ENCODE peak calls at places on chromosomes 6 and 20, in six cellular contexts. E is HCT116, H is cardiac fibroblast, D is tibial artery, X is fibroblast of pulmonary artery, C is transverse colon. M is an unnamed sample.

GRCh38 chr6:8888468-8888867 is 453.1 kb upstream of the SLC35B3 start:
- DNase-seq in H (peak; percentile 10), X (no peak), D (no peak), C (no peak), E (peak; percentile 12), M (no peak)

GRCh38 chr6:148971027-148971927 is 224.4 kb downstream of the UST start:
- DNase-seq in X (no peak), E (no peak), H (peak; percentile 30), C (no peak), D (no peak), M (no peak)

GRCh38 chr20:1423625-1424106 is 30.8 kb upstream of the FKBP1A start:
- DNase-seq in X (peak; percentile 79), H (peak; percentile 78), E (peak; percentile 67), D (no peak), C (peak; percentile 65), M (no peak)

GRCh38 chr6:119446623-119447008 is 97.1 kb upstream of the MAN1A1 start:
- DNase-seq in H (peak; percentile 79), X (peak; percentile 88), E (no peak), D (peak; percentile 64), C (peak; percentile 68), M (peak; percentile 84)

GRCh38 chr20:48350291-48350988 is 477.4 kb downstream of the PREX1 start:
- DNase-seq in E (no peak), X (peak; percentile 10), H (no peak), D (no peak), C (no peak), M (no peak)

GRCh38 chr6:157614026-157614484 is 209.0 kb upstream of the SNX9 start:
- DNase-seq in E (no peak), C (peak; percentile 35), H (no peak), X (no peak), D (no peak), M (no peak)

GRCh38 chr6:170080828-170081368 is 210.0 kb downstream of the DLL1 start:
- DNase-seq in E (no peak), X (no peak), H (no peak), D (no peak), C (peak; percentile 6), M (no peak)

GRCh38 chr20:32466739-32467505 is 108.8 kb downstream of the ASXL1 start:
- DNase-seq in X (no peak), C (no peak), D (no peak), E (no peak), H (no peak), M (no peak)

GRCh38 chr6:14272111-14273085 is 154.8 kb downstream of the CD83 start:
- DNase-seq in C (no peak), D (no peak), H (peak; percentile 81), X (peak; percentile 45), E (no peak), M (no peak)

GRCh38 chr6:40343318-40343886 is 243.8 kb downstream of the LRFN2 start:
- DNase-seq in H (no peak), C (no peak), X (no peak), D (no peak), E (no peak), M (no peak)

GRCh38 chr6:37406942-37407341 is 26.1 kb upstream of the CMTR1 start:
- DNase-seq in X (no peak), C (no peak), H (no peak), E (no peak), D (no peak), M (no peak)

GRCh38 chr6:71510057-71510713 is 221.6 kb downstream of the OGFRL1 start:
- DNase-seq in X (peak; percentile 84), C (peak; percentile 27), E (peak; percentile 27), D (peak; percentile 49), H (peak; percentile 86), M (no peak)

GRCh38 chr20:25045343-25045712 is 12.6 kb downstream of the ACSS1 start:
- DNase-seq in E (no peak), D (no peak), X (no peak), C (no peak), H (no peak), M (no peak)

GRCh38 chr20:10171864-10172751 is 46.5 kb upstream of the SNAP25 start:
- DNase-seq in E (no peak), D (peak; percentile 40), H (peak; percentile 16), X (peak; percentile 14), C (peak; percentile 22), M (no peak)

GRCh38 chr6:153167026-153167891 is 36.2 kb upstream of the RGS17 start:
- DNase-seq in E (peak; percentile 82), D (no peak), X (peak; percentile 85), C (no peak), H (peak; percentile 93), M (no peak)

GRCh38 chr20:44501448-44501847 is 20.4 kb downstream of the SERINC3 start:
- DNase-seq in E (no peak), C (no peak), H (peak; percentile 95), X (peak; percentile 94), D (no peak), M (peak; percentile 91)

DNA sequence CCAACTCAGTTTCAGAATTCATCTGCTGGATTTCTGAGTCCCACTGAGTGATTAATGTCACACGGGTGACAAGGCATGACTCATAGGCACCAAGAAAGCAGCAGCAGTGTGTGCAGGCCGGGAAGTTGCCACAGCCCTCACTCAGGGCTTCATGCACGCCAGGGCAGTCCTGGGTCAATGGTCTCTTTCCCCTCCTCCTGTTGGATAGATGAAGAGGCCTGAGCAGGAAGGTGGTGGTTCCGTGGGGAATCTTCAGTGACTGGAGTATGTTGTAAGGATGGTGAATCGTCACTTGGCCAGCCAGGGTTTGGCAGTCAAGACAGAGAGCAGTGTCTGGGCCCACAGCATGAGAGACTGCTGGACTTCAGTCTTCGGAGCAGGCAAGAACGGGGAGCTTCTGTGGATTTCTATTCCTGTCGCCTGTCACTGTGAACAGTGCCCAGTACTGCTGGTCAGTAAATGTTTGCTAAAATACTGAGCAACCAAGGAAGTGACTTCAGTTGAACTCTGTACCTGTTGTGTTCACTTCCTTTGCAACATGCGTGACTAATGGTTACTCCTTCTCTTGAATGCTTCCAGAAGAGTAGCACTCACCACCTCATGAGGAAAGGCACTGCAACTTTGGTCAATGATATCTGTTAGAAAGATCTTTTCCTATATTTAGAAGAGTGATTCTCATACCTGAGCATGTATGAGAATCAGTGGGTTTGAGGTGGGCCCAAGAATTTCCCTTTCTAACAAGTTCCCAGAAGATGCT is 62.0 kb upstream of the CD93 start:
- DNase-seq in H (peak; percentile 87), C (no peak), D (peak; percentile 87), X (peak; percentile 71), E (peak; percentile 80), M (no peak)
- H3K4me3 ChIP-seq in H (no peak overlapping the region), C (no peak overlapping the region), D (no peak overlapping the region), X (no peak overlapping the region), E (peak overlapping the region; percentile 52), M (no peak overlapping the region)

GRCh38 chr20:38125157-38126056 is 39.7 kb downstream of the TGM2 start:
- DNase-seq in C (peak; percentile 65), H (peak; percentile 84), E (no peak), D (peak; percentile 91), X (peak; percentile 86), M (no peak)
- TF ChIP-seq CTCF in C (no peak), H (peak; percentile 16), E (no peak), D (no peak), X (no peak), M (no peak)

DNA sequence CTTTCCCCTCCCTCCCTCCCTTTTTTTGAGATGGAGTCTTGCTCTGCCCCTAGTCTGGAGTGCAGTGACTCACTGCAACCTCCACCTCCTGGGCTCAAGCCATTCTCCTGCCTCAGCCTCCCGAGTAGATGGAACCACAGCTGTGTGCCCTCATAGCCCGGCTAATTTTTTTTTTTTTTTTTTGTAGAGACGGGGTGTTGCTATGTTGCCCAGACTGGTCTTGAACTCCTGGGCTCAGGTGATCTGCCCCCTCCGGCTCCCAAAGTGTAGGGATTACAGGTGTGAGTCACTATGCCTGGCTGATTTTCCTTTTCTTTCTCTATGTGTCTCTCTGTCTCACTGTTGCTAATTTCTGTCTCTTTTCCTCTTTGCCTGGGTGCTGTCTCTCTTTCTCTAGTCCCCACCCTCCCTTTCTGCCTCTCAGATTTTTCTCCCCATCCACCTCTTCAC is 61.2 kb downstream of the SRC start:
- DNase-seq in E (no peak), C (no peak), D (no peak), H (no peak), X (no peak), M (no peak)
- H3K4me3 ChIP-seq in E (peak overlapping the region; percentile 41), C (no peak overlapping the region), D (no peak overlapping the region), H (no peak overlapping the region), X (no peak overlapping the region), M (no peak overlapping the region)

DNA sequence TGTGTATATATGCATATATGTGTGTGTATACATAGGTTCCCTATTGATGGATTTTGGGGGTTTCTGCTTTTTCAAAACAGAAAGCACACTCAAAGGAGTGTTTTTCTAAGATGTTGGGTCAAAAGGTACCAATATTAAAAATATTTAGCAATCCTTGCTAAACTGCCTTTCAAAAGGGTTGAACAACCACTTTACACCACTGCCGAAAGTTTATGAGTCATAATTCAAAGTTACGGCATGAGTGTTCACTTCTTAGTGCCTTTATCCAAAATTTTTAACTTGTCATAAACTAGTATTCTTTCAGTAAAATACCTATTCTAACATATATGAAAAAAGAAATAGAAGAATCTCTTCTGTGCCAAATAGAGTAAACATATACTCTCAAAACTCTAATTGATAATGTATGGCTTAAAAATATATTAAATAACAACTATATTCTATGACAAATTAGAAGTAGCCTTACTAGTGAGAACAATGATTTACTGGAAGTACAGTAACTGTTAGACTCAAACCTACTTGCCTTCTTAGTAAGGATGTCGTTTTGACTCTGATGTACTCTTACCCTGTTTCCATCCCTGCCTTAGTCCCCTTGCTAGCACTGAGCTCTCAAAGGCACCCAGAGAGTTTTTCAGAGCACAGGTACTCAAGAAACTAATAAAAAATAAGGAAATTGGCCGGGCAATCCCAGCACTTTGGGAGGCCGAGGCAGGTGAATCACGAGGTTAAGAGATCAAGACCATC is 136.1 kb downstream of the INSM1 start:
- DNase-seq in C (no peak), X (no peak), H (peak; percentile 14), E (no peak), D (no peak), M (no peak)
- TF ChIP-seq CTCF in C (no peak), X (no peak), H (no peak), E (no peak), D (no peak), M (no peak)